ENCODE peak calls at places on chromosomes 5 and 9, in nine cellular contexts. O, H, S, N, B, J, K, V and E are unnamed samples.
A peak's percentile ranks its signal among the peaks of the same experiment; 100 is the strongest.

GRCh38 chr5:180113660-180114303 is 42.2 kb upstream of the RNF130 start:
- DNase-seq in O (no peak), H (no peak), S (peak; percentile 24), N (no peak), B (no peak), J (no peak), K (no peak), V (no peak), E (no peak)

GRCh38 chr5:136781464-136781863 is 416.1 kb upstream of the TRPC7 start:
- DNase-seq in O (no peak), H (no peak), S (no peak), N (no peak), B (no peak), J (no peak), K (peak; percentile 55), V (no peak), E (no peak)

GRCh38 chr5:157571357-157571827 is 4.2 kb downstream of the ADAM19 start:
- DNase-seq in O (no peak), H (peak; percentile 87), S (no peak), N (no peak), B (no peak), J (no peak), K (peak; percentile 77), V (no peak), E (peak; percentile 71)

GRCh38 chr9:95009459-95009858 is 283.0 kb downstream of the AOPEP start:
- DNase-seq in O (no peak), H (no peak), S (no peak), N (no peak), B (no peak), J (no peak), K (no peak), V (no peak), E (no peak)

GRCh38 chr9:68704498-68704803 is 589 bp upstream of the PIP5K1B start:
- DNase-seq in O (no peak), H (no peak), S (no peak), N (no peak), B (no peak), J (no peak), K (no peak), V (no peak), E (no peak)

GRCh38 chr5:7396169-7397004 is 449 bp downstream of the ADCY2 start:
- DNase-seq in O (no peak), H (no peak), S (no peak), N (no peak), B (peak; percentile 37), J (no peak), K (no peak), V (peak; percentile 27), E (no peak)

GRCh38 chr9:22144226-22144625 is 135.1 kb upstream of the CDKN2B start:
- DNase-seq in O (no peak), H (no peak), S (no peak), N (no peak), B (no peak), J (no peak), K (peak; percentile 2), V (no peak), E (no peak)

GRCh38 chr5:141513627-141514329 is 24.9 kb downstream of the PCDHGC5 start:
- DNase-seq in O (peak; percentile 77), H (peak; percentile 87), S (peak; percentile 91), N (peak; percentile 80), B (peak; percentile 72), J (no peak), K (peak; percentile 87), V (peak; percentile 69), E (peak; percentile 67)

GRCh38 chr9:3894764-3895163 is 369.0 kb upstream of the RFX3 start:
- DNase-seq in O (no peak), H (no peak), S (no peak), N (no peak), B (no peak), J (no peak), K (peak; percentile 97), V (no peak), E (no peak)

GRCh38 chr5:154092356-154092755 is 53.6 kb downstream of the MFAP3 start:
- DNase-seq in O (no peak), H (no peak), S (no peak), N (no peak), B (no peak), J (no peak), K (peak; percentile 10), V (no peak), E (no peak)

GRCh38 chr5:40518511-40518917 is 161.2 kb upstream of the PTGER4 start:
- DNase-seq in O (peak; percentile 90), H (no peak), S (no peak), N (no peak), B (no peak), J (no peak), K (peak; percentile 76), V (no peak), E (no peak)

GRCh38 chr9:77907581-77907980 is 124.0 kb downstream of the GNAQ start:
- DNase-seq in O (peak; percentile 23), H (no peak), S (no peak), N (no peak), B (no peak), J (no peak), K (peak; percentile 38), V (no peak), E (no peak)

GRCh38 chr9:96025995-96026572 is 150.6 kb downstream of the ERCC6L2 start:
- DNase-seq in O (no peak), H (no peak), S (no peak), N (no peak), B (peak; percentile 79), J (peak; percentile 97), K (no peak), V (peak; percentile 86), E (peak; percentile 76)

GRCh38 chr9:134759913-134760312 is 118.3 kb downstream of the COL5A1 start:
- DNase-seq in O (no peak), H (no peak), S (no peak), N (no peak), B (no peak), J (no peak), K (no peak), V (no peak), E (no peak)
- TF ChIP-seq CTCF in O (no peak), H (no peak), S (no peak), N (no peak), B (no peak), J (no peak), K (no peak), V (no peak), E (no peak)

GRCh38 chr9:89497978-89498844 is at the start of gene SEMA4D:
- DNase-seq in O (peak; percentile 80), H (peak; percentile 89), S (no peak), N (peak; percentile 82), B (peak; percentile 47), J (peak; percentile 88), K (peak; percentile 51), V (peak; percentile 79), E (peak; percentile 88)

GRCh38 chr9:89496645-89497044 is 1.3 kb downstream of the SEMA4D start:
- DNase-seq in O (no peak), H (peak; percentile 87), S (no peak), N (no peak), B (no peak), J (no peak), K (no peak), V (no peak), E (peak; percentile 54)

GRCh38 chr9:89498845-89499480 is 1.1 kb upstream of the SEMA4D start:
- DNase-seq in O (no peak), H (peak; percentile 86), S (no peak), N (no peak), B (no peak), J (no peak), K (no peak), V (no peak), E (peak; percentile 52)

GRCh38 chr9:89495824-89496555 is 1.9 kb downstream of the SEMA4D start:
- DNase-seq in O (no peak), H (no peak), S (no peak), N (no peak), B (no peak), J (no peak), K (no peak), V (no peak), E (no peak)

DNA sequence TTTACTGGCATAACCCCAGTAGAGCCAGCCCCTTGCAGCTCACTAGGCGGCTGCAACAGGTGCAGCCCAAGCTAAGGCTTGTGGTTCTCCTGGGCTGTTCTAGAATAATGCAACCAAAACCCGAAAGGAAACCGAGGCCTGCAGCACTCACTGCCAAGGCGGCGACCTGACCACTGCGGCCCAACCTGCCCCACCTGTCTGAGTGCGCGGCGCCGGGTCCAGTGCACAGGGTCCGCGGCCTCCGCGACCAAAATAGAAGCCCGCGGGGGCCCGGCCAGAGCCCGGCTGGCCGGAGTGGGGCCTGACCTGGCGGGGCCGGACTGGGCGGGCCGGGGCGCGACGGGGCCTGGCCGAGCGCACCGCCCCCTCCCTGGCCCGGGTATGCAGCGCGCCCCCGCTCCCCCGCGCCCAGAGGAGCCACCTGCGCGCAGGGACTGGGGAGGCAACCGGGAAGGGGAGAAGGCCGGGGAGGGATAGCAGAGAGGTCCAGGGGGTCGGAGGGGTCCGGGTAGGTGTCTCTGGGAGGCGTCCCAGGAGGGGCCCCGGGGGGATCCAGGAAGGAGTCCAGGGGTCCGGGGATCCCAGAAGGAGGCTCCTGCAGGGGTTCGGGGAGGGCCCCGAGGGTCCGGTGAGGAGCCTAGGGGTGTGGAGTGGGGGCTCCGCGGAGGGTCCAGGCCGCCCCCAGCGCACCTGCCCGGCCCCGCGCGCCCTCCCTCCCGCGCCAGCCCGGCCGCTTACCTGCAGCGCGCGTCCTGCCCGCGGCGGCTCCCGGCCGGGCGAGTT is 541 bp downstream of the SEMA4D start:
- DNase-seq in O (peak; percentile 7), H (peak; percentile 89), S (no peak), N (peak; percentile 58), B (no peak), J (no peak), K (no peak), V (no peak), E (peak; percentile 61)
- TF ChIP-seq CTCF in O (no peak), H (no peak), S (no peak), N (no peak), B (no peak), J (no peak), K (no peak), V (no peak), E (no peak)

GRCh38 chr5:143208781-143209510 is 194.5 kb downstream of the NR3C1 start:
- DNase-seq in O (no peak), H (no peak), S (no peak), N (no peak), B (no peak), J (no peak), K (peak; percentile 47), V (no peak), E (no peak)
- TF ChIP-seq CTCF in O (peak; percentile 22), H (no peak), S (no peak), N (no peak), B (peak; percentile 18), J (peak; percentile 15), K (peak; percentile 11), V (peak; percentile 40), E (no peak)

DNA sequence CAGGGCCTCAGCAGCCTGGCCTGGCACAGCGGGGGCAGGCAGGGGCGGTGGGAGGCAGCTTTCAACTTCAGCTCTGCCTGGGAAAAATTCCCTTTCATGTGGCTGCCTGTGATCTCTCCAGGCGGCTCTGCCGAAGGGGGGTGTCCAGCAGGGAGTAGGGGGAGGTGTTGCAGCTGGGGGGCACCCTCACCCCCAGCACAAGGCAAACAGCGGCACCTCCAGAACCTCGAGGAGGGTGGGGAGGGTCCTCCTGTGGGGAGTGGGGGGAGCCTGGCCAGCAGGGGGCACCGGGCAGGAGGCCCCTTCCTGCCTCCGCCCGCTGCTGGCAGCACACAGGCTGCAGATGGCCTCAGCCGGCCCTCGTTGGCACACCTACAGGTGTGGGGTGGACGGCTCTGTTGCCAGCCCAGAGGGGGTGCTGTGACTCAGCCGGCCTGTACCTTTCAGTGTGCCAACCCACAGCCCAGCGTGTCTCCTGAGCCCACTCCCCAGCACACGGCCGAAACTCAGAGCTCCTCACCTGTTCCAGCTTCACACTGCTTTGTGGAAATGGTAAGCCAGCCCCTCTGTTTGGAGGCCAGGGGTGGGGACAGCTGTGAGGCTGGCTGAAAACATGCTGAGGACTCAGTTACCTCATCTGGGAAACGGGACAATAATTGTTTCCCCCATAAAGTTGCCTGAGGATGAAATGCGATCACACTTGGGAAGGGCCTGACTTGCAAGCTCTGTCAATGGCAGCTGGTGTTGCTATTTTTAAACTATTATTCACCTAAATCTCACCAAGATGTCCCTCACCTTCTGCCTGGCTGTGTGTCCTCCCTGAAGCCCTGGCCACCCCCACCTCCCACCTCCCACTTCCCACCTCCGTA is 37.0 kb downstream of the CXXC5 start:
- DNase-seq in O (peak; percentile 58), H (no peak), S (no peak), N (no peak), B (no peak), J (no peak), K (no peak), V (no peak), E (no peak)
- TF ChIP-seq CTCF in O (peak; percentile 5), H (no peak), S (no peak), N (no peak), B (peak; percentile 20), J (peak; percentile 46), K (no peak), V (no peak), E (no peak)